ENCODE peak calls at places on chromosomes 2 and 18, in five cellular contexts. N is transverse colon; W is thyroid gland; O is CD8-positive, alpha-beta memory T cell; L is upper lobe of right lung. E is an unnamed sample.

GRCh38 chr2:111072220-111072871 is 48.4 kb upstream of the BCL2L11 start:
- DNase-seq in N (no peak), W (no peak), O (no peak), L (no peak), E (peak; percentile 8)

GRCh38 chr18:36899289-36899688 is 70.4 kb downstream of the KIAA1328 start:
- DNase-seq in N (no peak), W (no peak), O (no peak), L (no peak), E (peak; percentile 9)

GRCh38 chr18:24726727-24727539 is 266.5 kb downstream of the HRH4 start:
- DNase-seq in N (peak; percentile 78), W (peak; percentile 74), O (peak; percentile 29), L (no peak), E (peak; percentile 29)

GRCh38 chr2:222693837-222694236 is 22.4 kb downstream of the MOGAT1 start:
- DNase-seq in N (no peak), W (no peak), O (no peak), L (no peak), E (no peak)

GRCh38 chr2:218229239-218229638 is 12.2 kb downstream of the ARPC2 start:
- DNase-seq in N (no peak), W (no peak), O (peak; percentile 24), L (no peak), E (peak; percentile 76)

GRCh38 chr2:129908721-129909373 is 70.6 kb upstream of the RAB6C start:
- DNase-seq in N (no peak), W (peak; percentile 46), O (no peak), L (peak; percentile 58), E (no peak)

GRCh38 chr2:112155331-112156151 is 17.4 kb downstream of the FBLN7 start:
- DNase-seq in N (no peak), W (no peak), O (peak; percentile 11), L (peak; percentile 60), E (no peak)

GRCh38 chr2:105450495-105450894 is 51.6 kb upstream of the FHL2 start:
- DNase-seq in N (no peak), W (peak; percentile 15), O (no peak), L (no peak), E (no peak)

GRCh38 chr2:118255771-118256372 is 167.6 kb downstream of the INSIG2 start:
- DNase-seq in N (no peak), W (no peak), O (no peak), L (no peak), E (no peak)

GRCh38 chr2:118774458-118775133 is 72.9 kb downstream of the EN1 start:
- DNase-seq in N (peak; percentile 29), W (peak; percentile 55), O (no peak), L (peak; percentile 67), E (peak; percentile 37)

GRCh38 chr2:145022671-145023330 is 502.9 kb upstream of the ZEB2 start:
- DNase-seq in N (no peak), W (no peak), O (no peak), L (no peak), E (no peak)

GRCh38 chr2:215437614-215438013 is 1.7 kb upstream of the FN1 start:
- DNase-seq in N (no peak), W (no peak), O (no peak), L (no peak), E (peak; percentile 17)

GRCh38 chr2:15408759-15409158 is 152.4 kb downstream of the NBAS start:
- DNase-seq in N (no peak), W (no peak), O (no peak), L (no peak), E (no peak)

GRCh38 chr2:163662141-163662780 is 73.5 kb downstream of the FIGN start:
- DNase-seq in N (no peak), W (no peak), O (no peak), L (no peak), E (peak; percentile 47)

GRCh38 chr2:85734942-85735608 is 18.7 kb upstream of the ATOH8 start:
- DNase-seq in N (no peak), W (no peak), O (no peak), L (no peak), E (peak; percentile 12)

GRCh38 chr2:85737481-85737880 is 16.3 kb upstream of the ATOH8 start:
- DNase-seq in N (peak; percentile 68), W (peak; percentile 68), O (no peak), L (peak; percentile 63), E (peak; percentile 43)

GRCh38 chr2:85736456-85737355 is 17.1 kb upstream of the ATOH8 start:
- DNase-seq in N (no peak), W (no peak), O (no peak), L (no peak), E (no peak)

GRCh38 chr2:85734015-85734414 is 19.8 kb upstream of the ATOH8 start:
- DNase-seq in N (no peak), W (peak; percentile 0), O (no peak), L (no peak), E (no peak)

GRCh38 chr2:85735691-85736090 is 18.1 kb upstream of the ATOH8 start:
- DNase-seq in N (no peak), W (no peak), O (no peak), L (no peak), E (no peak)
- H3K4me1 ChIP-seq in N (no peaks in the 10 kb centered on the region), W (peaks cover 70% of the 10 kb centered on the region), O (no peaks in the 10 kb centered on the region), L (peaks cover 23% of the 10 kb centered on the region), E (no peaks in the 10 kb centered on the region)

GRCh38 chr2:62217980-62218379 is 22.1 kb downstream of the B3GNT2 start:
- DNase-seq in N (no peak), W (no peak), O (no peak), L (no peak), E (no peak)

GRCh38 chr2:62216113-62216512 is 20.2 kb downstream of the B3GNT2 start:
- DNase-seq in N (no peak), W (no peak), O (no peak), L (no peak), E (no peak)

GRCh38 chr2:62216616-62217015 is 20.7 kb downstream of the B3GNT2 start:
- DNase-seq in N (peak; percentile 25), W (no peak), O (no peak), L (no peak), E (no peak)

GRCh38 chr2:62217421-62217820 is 21.5 kb downstream of the B3GNT2 start:
- DNase-seq in N (no peak), W (no peak), O (no peak), L (no peak), E (no peak)

GRCh38 chr2:62215306-62216064 is 19.6 kb downstream of the B3GNT2 start:
- DNase-seq in N (peak; percentile 26), W (peak; percentile 23), O (no peak), L (no peak), E (no peak)
- H3K27ac ChIP-seq in N (peak overlapping the region; percentile 35), W (peak overlapping the region; percentile 64), O (peak overlapping the region; percentile 25), L (peak overlapping the region; percentile 27), E (no peak overlapping the region)

DNA sequence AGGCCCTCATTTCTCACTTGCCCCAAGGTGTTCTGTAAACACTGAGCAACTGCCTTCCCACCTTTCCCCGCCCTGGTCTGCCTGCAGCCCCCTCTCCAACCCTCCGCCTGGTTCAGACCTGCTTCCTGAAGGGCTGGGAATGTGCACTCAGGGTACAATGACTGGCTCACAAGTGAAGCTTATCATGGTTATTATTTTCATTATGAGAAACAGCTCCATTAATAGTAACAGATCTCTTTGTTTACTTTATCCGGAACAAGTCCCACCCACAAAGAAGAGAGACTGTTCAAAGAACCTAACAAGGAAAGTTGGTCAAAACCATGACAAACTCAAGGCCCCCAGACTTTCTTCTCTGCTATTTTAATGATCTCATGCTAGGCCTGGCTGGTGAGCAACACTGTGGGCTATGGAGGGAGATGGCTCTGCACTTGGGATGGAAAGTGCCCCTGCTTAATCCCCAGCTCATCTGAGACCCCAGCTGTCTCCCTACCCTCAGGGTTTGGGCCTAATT is 36.7 kb downstream of the ARHGAP25 start:
- DNase-seq in N (no peak), W (no peak), O (no peak), L (no peak), E (no peak)
- H3K4me1 ChIP-seq in N (peaks cover 20% of the 10 kb centered on the region), W (peaks cover 43% of the 10 kb centered on the region), O (peaks cover 96% of the 10 kb centered on the region), L (peaks cover 66% of the 10 kb centered on the region), E (peaks cover 13% of the 10 kb centered on the region)

GRCh38 chr2:44639399-44639798 is 277.7 kb downstream of the CAMKMT start:
- DNase-seq in N (no peak), W (no peak), O (no peak), L (no peak), E (no peak)
- H3K27ac ChIP-seq in N (no peak overlapping the region), W (no peak overlapping the region), O (no peak overlapping the region), L (no peak overlapping the region), E (no peak overlapping the region)

GRCh38 chr2:134185639-134186038 is 68.2 kb upstream of the MGAT5 start:
- DNase-seq in N (no peak), W (no peak), O (no peak), L (no peak), E (no peak)
- H3K4me1 ChIP-seq in N (no peaks in the 10 kb centered on the region), W (peaks cover 26% of the 10 kb centered on the region), O (peaks cover 57% of the 10 kb centered on the region), L (peaks cover 5% of the 10 kb centered on the region), E (peaks cover 11% of the 10 kb centered on the region)